ENCODE peak calls at places on chromosomes 7 and 10, in five cellular contexts. One of them, this sample, is unnamed.

GRCh38 chr10:59284111-59284975 is 78.0 kb downstream of the FAM13C start:
- DNase-seq in M059J: no peak
- DNase-seq in NCI-H1417: no peak
- DNase-seq in NCI-H510A treated with DMSO at 0.1 percent for 48 hours: no peak
- DNase-seq in heart left ventricle: no peak
- DNase-seq in this sample: no peak

GRCh38 chr10:121813211-121813812 is 114.5 kb downstream of the ATE1 start:
- DNase-seq in heart left ventricle: no peak
- DNase-seq in NCI-H1417: peak
- DNase-seq in M059J: no peak
- DNase-seq in NCI-H510A treated with DMSO at 0.1 percent for 48 hours: peak
- DNase-seq in this sample: no peak

GRCh38 chr7:46835556-46835955 is 746.4 kb downstream of the TNS3 start:
- DNase-seq in NCI-H510A treated with DMSO at 0.1 percent for 48 hours: no peak
- DNase-seq in NCI-H1417: no peak
- DNase-seq in heart left ventricle: no peak
- DNase-seq in M059J: peak
- DNase-seq in this sample: no peak

GRCh38 chr7:157461805-157462771 is 125.3 kb downstream of the DNAJB6 start:
- DNase-seq in M059J: no peak
- DNase-seq in heart left ventricle: no peak
- DNase-seq in NCI-H1417: no peak
- DNase-seq in NCI-H510A treated with DMSO at 0.1 percent for 48 hours: peak
- DNase-seq in this sample: no peak

GRCh38 chr10:85454386-85454785 is 912.2 kb downstream of the GRID1 start:
- DNase-seq in heart left ventricle: no peak
- DNase-seq in NCI-H1417: no peak
- DNase-seq in NCI-H510A treated with DMSO at 0.1 percent for 48 hours: no peak
- DNase-seq in M059J: no peak
- DNase-seq in this sample: no peak

GRCh38 chr10:132793871-132794849 is 8.2 kb upstream of the NKX6-2 start:
- DNase-seq in M059J: no peak
- DNase-seq in NCI-H1417: peak
- DNase-seq in NCI-H510A treated with DMSO at 0.1 percent for 48 hours: no peak
- DNase-seq in heart left ventricle: no peak
- DNase-seq in this sample: peak

GRCh38 chr7:8638076-8638475 is 204.7 kb downstream of the NXPH1 start:
- DNase-seq in M059J: no peak
- DNase-seq in NCI-H510A treated with DMSO at 0.1 percent for 48 hours: peak
- DNase-seq in NCI-H1417: peak
- DNase-seq in heart left ventricle: no peak
- DNase-seq in this sample: no peak

GRCh38 chr7:30796105-30796869 is 25.1 kb downstream of the MINDY4 start:
- DNase-seq in NCI-H1417: no peak
- DNase-seq in M059J: peak
- DNase-seq in NCI-H510A treated with DMSO at 0.1 percent for 48 hours: no peak
- DNase-seq in heart left ventricle: no peak
- DNase-seq in this sample: no peak

GRCh38 chr7:158700008-158700407 is 4.6 kb downstream of the NCAPG2 start:
- DNase-seq in NCI-H510A treated with DMSO at 0.1 percent for 48 hours: no peak
- DNase-seq in M059J: no peak
- DNase-seq in heart left ventricle: no peak
- DNase-seq in NCI-H1417: no peak
- DNase-seq in this sample: no peak

GRCh38 chr10:132447446-132448247 is 50.6 kb downstream of the PWWP2B start:
- DNase-seq in NCI-H510A treated with DMSO at 0.1 percent for 48 hours: no peak
- DNase-seq in NCI-H1417: no peak
- DNase-seq in M059J: peak
- DNase-seq in heart left ventricle: no peak
- DNase-seq in this sample: no peak

GRCh38 chr7:28984631-28985030 is 26.5 kb upstream of the TRIL start:
- DNase-seq in heart left ventricle: peak
- DNase-seq in NCI-H510A treated with DMSO at 0.1 percent for 48 hours: no peak
- DNase-seq in NCI-H1417: no peak
- DNase-seq in M059J: peak
- DNase-seq in this sample: peak

GRCh38 chr10:5890519-5890878 is 456 bp downstream of the FBH1 start:
- DNase-seq in NCI-H510A treated with DMSO at 0.1 percent for 48 hours: peak
- DNase-seq in NCI-H1417: no peak
- DNase-seq in M059J: peak
- DNase-seq in heart left ventricle: peak
- DNase-seq in this sample: peak

GRCh38 chr7:14888904-14889482 is 13.6 kb downstream of the DGKB start:
- DNase-seq in M059J: peak
- DNase-seq in NCI-H510A treated with DMSO at 0.1 percent for 48 hours: no peak
- DNase-seq in heart left ventricle: no peak
- DNase-seq in NCI-H1417: peak
- DNase-seq in this sample: no peak

GRCh38 chr10:53997953-53998352 is 803.1 kb downstream of the PCDH15 start:
- DNase-seq in NCI-H510A treated with DMSO at 0.1 percent for 48 hours: no peak
- DNase-seq in M059J: no peak
- DNase-seq in heart left ventricle: no peak
- DNase-seq in NCI-H1417: no peak
- DNase-seq in this sample: peak

GRCh38 chr7:146768941-146769340 is 652.3 kb downstream of the CNTNAP2 start:
- DNase-seq in NCI-H510A treated with DMSO at 0.1 percent for 48 hours: no peak
- DNase-seq in NCI-H1417: no peak
- DNase-seq in M059J: no peak
- DNase-seq in heart left ventricle: no peak
- DNase-seq in this sample: no peak

GRCh38 chr7:155918720-155919399 is 106.6 kb upstream of the SHH start:
- DNase-seq in NCI-H510A treated with DMSO at 0.1 percent for 48 hours: no peak
- DNase-seq in NCI-H1417: no peak
- DNase-seq in heart left ventricle: peak
- DNase-seq in M059J: peak
- DNase-seq in this sample: no peak

GRCh38 chr10:351770-352318 is 216.6 kb downstream of the ZMYND11 start:
- DNase-seq in heart left ventricle: no peak
- DNase-seq in M059J: no peak
- DNase-seq in NCI-H1417: no peak
- DNase-seq in NCI-H510A treated with DMSO at 0.1 percent for 48 hours: no peak
- DNase-seq in this sample: no peak

GRCh38 chr10:44569193-44570091 is 184.5 kb upstream of the CXCL12 start:
- DNase-seq in NCI-H510A treated with DMSO at 0.1 percent for 48 hours: no peak
- DNase-seq in M059J: peak
- DNase-seq in heart left ventricle: peak
- DNase-seq in NCI-H1417: no peak
- DNase-seq in this sample: no peak

GRCh38 chr7:71414490-71414889 is 282.5 kb downstream of the GALNT17 start:
- DNase-seq in NCI-H510A treated with DMSO at 0.1 percent for 48 hours: no peak
- DNase-seq in heart left ventricle: peak
- DNase-seq in M059J: peak
- DNase-seq in NCI-H1417: no peak
- DNase-seq in this sample: no peak

GRCh38 chr10:79980711-79981110 is 31.8 kb upstream of the SFTPD start:
- DNase-seq in heart left ventricle: no peak
- DNase-seq in NCI-H510A treated with DMSO at 0.1 percent for 48 hours: no peak
- DNase-seq in M059J: no peak
- DNase-seq in NCI-H1417: no peak
- DNase-seq in this sample: no peak

GRCh38 chr7:91034459-91035368 is 229.5 kb upstream of the FZD1 start:
- DNase-seq in NCI-H1417: peak
- DNase-seq in heart left ventricle: no peak
- DNase-seq in NCI-H510A treated with DMSO at 0.1 percent for 48 hours: peak
- DNase-seq in M059J: peak
- DNase-seq in this sample: peak

GRCh38 chr10:62511656-62512055 is 137.5 kb downstream of the ZNF365 start:
- DNase-seq in heart left ventricle: no peak
- DNase-seq in NCI-H1417: no peak
- DNase-seq in M059J: no peak
- DNase-seq in NCI-H510A treated with DMSO at 0.1 percent for 48 hours: no peak
- DNase-seq in this sample: no peak

GRCh38 chr7:29467193-29467592 is 96.4 kb upstream of the PRR15 start:
- DNase-seq in M059J: no peak
- DNase-seq in NCI-H510A treated with DMSO at 0.1 percent for 48 hours: no peak
- DNase-seq in NCI-H1417: no peak
- DNase-seq in heart left ventricle: no peak
- DNase-seq in this sample: no peak

GRCh38 chr10:28975891-28976471 is 298.7 kb downstream of the BAMBI start:
- DNase-seq in NCI-H510A treated with DMSO at 0.1 percent for 48 hours: peak
- DNase-seq in heart left ventricle: no peak
- DNase-seq in NCI-H1417: peak
- DNase-seq in M059J: no peak
- DNase-seq in this sample: no peak

GRCh38 chr10:20885678-20886077 is 11.4 kb downstream of the NEBL start:
- DNase-seq in M059J: peak
- DNase-seq in heart left ventricle: no peak
- DNase-seq in NCI-H510A treated with DMSO at 0.1 percent for 48 hours: peak
- DNase-seq in NCI-H1417: peak
- DNase-seq in this sample: no peak

GRCh38 chr10:121573541-121573941 is 24.7 kb downstream of the FGFR2 start:
- DNase-seq in M059J: no peak
- DNase-seq in NCI-H510A treated with DMSO at 0.1 percent for 48 hours: no peak
- DNase-seq in NCI-H1417: no peak
- DNase-seq in heart left ventricle: no peak
- DNase-seq in this sample: no peak

GRCh38 chr7:88929719-88930118 is 134.2 kb upstream of the TEX47 start:
- DNase-seq in heart left ventricle: no peak
- DNase-seq in M059J: no peak
- DNase-seq in NCI-H1417: no peak
- DNase-seq in NCI-H510A treated with DMSO at 0.1 percent for 48 hours: no peak
- DNase-seq in this sample: no peak

GRCh38 chr7:8389898-8390642 is 43.3 kb upstream of the NXPH1 start:
- DNase-seq in M059J: no peak
- DNase-seq in heart left ventricle: no peak
- DNase-seq in NCI-H510A treated with DMSO at 0.1 percent for 48 hours: peak
- DNase-seq in NCI-H1417: no peak
- DNase-seq in this sample: peak

GRCh38 chr10:49600781-49601400 is 9.2 kb upstream of the SLC18A3 start:
- DNase-seq in M059J: peak
- DNase-seq in heart left ventricle: no peak
- DNase-seq in NCI-H1417: no peak
- DNase-seq in NCI-H510A treated with DMSO at 0.1 percent for 48 hours: no peak
- DNase-seq in this sample: no peak

GRCh38 chr7:90596745-90597526 is 815 bp downstream of the CDK14 start:
- DNase-seq in NCI-H1417: peak
- DNase-seq in M059J: peak
- DNase-seq in heart left ventricle: no peak
- DNase-seq in NCI-H510A treated with DMSO at 0.1 percent for 48 hours: no peak
- DNase-seq in this sample: peak

GRCh38 chr7:99124636-99125504 is 19.0 kb downstream of the SMURF1 start:
- DNase-seq in NCI-H1417: no peak
- DNase-seq in heart left ventricle: no peak
- DNase-seq in M059J: peak
- DNase-seq in NCI-H510A treated with DMSO at 0.1 percent for 48 hours: no peak
- DNase-seq in this sample: no peak

GRCh38 chr7:157508477-157508881 is 171.7 kb downstream of the DNAJB6 start:
- DNase-seq in M059J: no peak
- DNase-seq in NCI-H510A treated with DMSO at 0.1 percent for 48 hours: no peak
- DNase-seq in heart left ventricle: no peak
- DNase-seq in NCI-H1417: no peak
- DNase-seq in this sample: no peak

GRCh38 chr10:90447836-90448235 is 410.0 kb downstream of the HTR7 start:
- DNase-seq in NCI-H1417: no peak
- DNase-seq in M059J: no peak
- DNase-seq in NCI-H510A treated with DMSO at 0.1 percent for 48 hours: peak
- DNase-seq in heart left ventricle: no peak
- DNase-seq in this sample: no peak

GRCh38 chr7:93889261-93889660 is 1.3 kb downstream of the TFPI2 start:
- DNase-seq in heart left ventricle: no peak
- DNase-seq in NCI-H1417: no peak
- DNase-seq in NCI-H510A treated with DMSO at 0.1 percent for 48 hours: no peak
- DNase-seq in M059J: peak
- DNase-seq in this sample: no peak